ENCODE peak calls at places on chromosome 15, in six cellular contexts. G is fibroblast of pulmonary artery, M is AG08396, R is HFFc6, D is WTC11, O is mucosa of gallbladder. U is an unnamed sample.

GRCh38 chr15:100170280-100170654 is 171.5 kb downstream of the ADAMTS17 start:
- DNase-seq in G (no peak), D (no peak), O (no peak), M (no peak), R (no peak), U (peak)

GRCh38 chr15:48645558-48646330 is at the start of gene FBN1:
- DNase-seq in R (peak), G (peak), M (peak), D (peak), O (peak), U (peak)

GRCh38 chr15:95520511-95520910 is 810.0 kb upstream of the NR2F2 start:
- DNase-seq in G (no peak), O (no peak), R (no peak), M (no peak), D (no peak), U (no peak)

GRCh38 chr15:37134244-37134643 is 33.9 kb upstream of the MEIS2 start:
- DNase-seq in M (no peak), D (no peak), G (no peak), O (no peak), R (no peak), U (no peak)

GRCh38 chr15:98690272-98690671 is 41.9 kb downstream of the IGF1R start:
- DNase-seq in G (no peak), M (no peak), O (no peak), D (no peak), R (no peak), U (no peak)

GRCh38 chr15:62889734-62890505 is 152.6 kb upstream of the TPM1 start:
- DNase-seq in O (peak), M (no peak), G (peak), R (no peak), D (no peak), U (peak)

GRCh38 chr15:79168922-79169322 is 78.3 kb upstream of the RASGRF1 start:
- DNase-seq in R (no peak), G (peak), O (peak), M (no peak), D (peak), U (no peak)

GRCh38 chr15:70257047-70257446 is 159.3 kb upstream of the TLE3 start:
- DNase-seq in G (no peak), D (no peak), O (no peak), R (no peak), M (no peak), U (no peak)

GRCh38 chr15:58401276-58401675 is 30.5 kb upstream of the LIPC start:
- DNase-seq in M (no peak), D (no peak), G (no peak), R (no peak), O (no peak), U (no peak)

GRCh38 chr15:48925714-48926223 is 38.0 kb downstream of the SHC4 start:
- DNase-seq in O (no peak), D (no peak), G (peak), R (peak), M (peak), U (no peak)

GRCh38 chr15:27336676-27337075 is 365.7 kb downstream of the GABRG3 start:
- DNase-seq in G (no peak), M (no peak), R (no peak), D (no peak), O (no peak), U (no peak)

GRCh38 chr15:53588773-53589172 is 170.7 kb downstream of the WDR72 start:
- DNase-seq in M (no peak), O (no peak), D (no peak), R (no peak), G (peak), U (no peak)

GRCh38 chr15:81894069-81894468 is 151.7 kb downstream of the MEX3B start:
- DNase-seq in O (no peak), M (no peak), R (no peak), G (no peak), D (no peak), U (no peak)

GRCh38 chr15:101078669-101079323 is 159.6 kb downstream of the LRRK1 start:
- DNase-seq in R (no peak), M (no peak), D (no peak), G (no peak), O (no peak), U (no peak)

GRCh38 chr15:77557178-77557960 is 75.3 kb downstream of the LINGO1 start:
- DNase-seq in M (no peak), G (no peak), O (no peak), D (no peak), R (no peak), U (no peak)

GRCh38 chr15:73931441-73931840 is 5.2 kb downstream of the LOXL1 start:
- DNase-seq in R (no peak), D (no peak), M (no peak), O (no peak), G (no peak), U (no peak)

GRCh38 chr15:88912500-88912921 is 668 bp downstream of the MFGE8 start:
- DNase-seq in D (no peak), O (no peak), G (peak), R (no peak), M (peak), U (no peak)